ENCODE peak calls at places on chromosomes 12 and 14, in seven cellular contexts. One of them, this sample, is unnamed.

GRCh38 chr12:8628731-8629130 is 16.1 kb upstream of the AICDA start:
- DNase-seq in mesenchymal stem cell: no peak
- DNase-seq in trophoblast cell: peak
- DNase-seq in IMR-90: no peak
- DNase-seq in neuronal stem cell: no peak
- DNase-seq in H9: no peak
- DNase-seq in mesendoderm: peak
- DNase-seq in this sample: no peak

GRCh38 chr12:113236539-113237354 is 15.5 kb downstream of the TPCN1 start:
- DNase-seq in trophoblast cell: no peak
- DNase-seq in neuronal stem cell: no peak
- DNase-seq in mesenchymal stem cell: no peak
- DNase-seq in IMR-90: no peak
- DNase-seq in mesendoderm: no peak
- DNase-seq in H9: no peak
- DNase-seq in this sample: no peak

GRCh38 chr12:81872400-81872799 is 113.2 kb upstream of the PPFIA2 start:
- DNase-seq in IMR-90: no peak
- DNase-seq in H9: no peak
- DNase-seq in neuronal stem cell: no peak
- DNase-seq in trophoblast cell: no peak
- DNase-seq in mesenchymal stem cell: no peak
- DNase-seq in mesendoderm: no peak
- DNase-seq in this sample: no peak

GRCh38 chr12:130765186-130765659 is 49.1 kb upstream of the RIMBP2 start:
- DNase-seq in mesendoderm: peak
- DNase-seq in trophoblast cell: peak
- DNase-seq in H9: no peak
- DNase-seq in mesenchymal stem cell: peak
- DNase-seq in IMR-90: peak
- DNase-seq in neuronal stem cell: no peak
- DNase-seq in this sample: no peak

GRCh38 chr14:105050551-105050897 is 14.7 kb downstream of the GPR132 start:
- DNase-seq in H9: no peak
- DNase-seq in mesendoderm: no peak
- DNase-seq in trophoblast cell: no peak
- DNase-seq in neuronal stem cell: no peak
- DNase-seq in mesenchymal stem cell: peak
- DNase-seq in IMR-90: peak
- DNase-seq in this sample: no peak

GRCh38 chr12:129848921-129849320 is 54.9 kb downstream of the TMEM132D start:
- DNase-seq in H9: no peak
- DNase-seq in mesendoderm: no peak
- DNase-seq in neuronal stem cell: no peak
- DNase-seq in mesenchymal stem cell: no peak
- DNase-seq in IMR-90: no peak
- DNase-seq in trophoblast cell: no peak
- DNase-seq in this sample: no peak

GRCh38 chr12:68236421-68237059 is 10.9 kb upstream of the IL26 start:
- DNase-seq in trophoblast cell: no peak
- DNase-seq in neuronal stem cell: no peak
- DNase-seq in mesenchymal stem cell: no peak
- DNase-seq in H9: no peak
- DNase-seq in mesendoderm: no peak
- DNase-seq in IMR-90: no peak
- DNase-seq in this sample: no peak

GRCh38 chr12:109595321-109595902 is 21.8 kb downstream of the MVK start:
- DNase-seq in trophoblast cell: no peak
- DNase-seq in IMR-90: no peak
- DNase-seq in mesendoderm: no peak
- DNase-seq in mesenchymal stem cell: no peak
- DNase-seq in neuronal stem cell: no peak
- DNase-seq in H9: no peak
- DNase-seq in this sample: no peak

GRCh38 chr12:63989301-63989845 is 144.9 kb downstream of the SRGAP1 start:
- DNase-seq in neuronal stem cell: no peak
- DNase-seq in IMR-90: peak
- DNase-seq in H9: no peak
- DNase-seq in mesendoderm: no peak
- DNase-seq in mesenchymal stem cell: peak
- DNase-seq in trophoblast cell: no peak
- DNase-seq in this sample: no peak

GRCh38 chr12:46430340-46430948 is 57.9 kb upstream of the SLC38A2 start:
- DNase-seq in IMR-90: peak
- DNase-seq in H9: no peak
- DNase-seq in trophoblast cell: peak
- DNase-seq in neuronal stem cell: no peak
- DNase-seq in mesendoderm: peak
- DNase-seq in mesenchymal stem cell: peak
- DNase-seq in this sample: no peak

GRCh38 chr14:36161781-36162180 is 14.7 kb downstream of the PTCSC3 start:
- DNase-seq in neuronal stem cell: no peak
- DNase-seq in IMR-90: no peak
- DNase-seq in trophoblast cell: peak
- DNase-seq in mesenchymal stem cell: no peak
- DNase-seq in H9: peak
- DNase-seq in mesendoderm: peak
- DNase-seq in this sample: peak

GRCh38 chr12:19411234-19412221 is 27.8 kb upstream of the AEBP2 start:
- DNase-seq in neuronal stem cell: no peak
- DNase-seq in IMR-90: no peak
- DNase-seq in trophoblast cell: no peak
- DNase-seq in mesendoderm: peak
- DNase-seq in H9: peak
- DNase-seq in mesenchymal stem cell: no peak
- DNase-seq in this sample: no peak

GRCh38 chr12:108131657-108132126 is 2.6 kb downstream of the WSCD2 start:
- DNase-seq in IMR-90: no peak
- DNase-seq in trophoblast cell: no peak
- DNase-seq in neuronal stem cell: no peak
- DNase-seq in mesendoderm: no peak
- DNase-seq in H9: no peak
- DNase-seq in mesenchymal stem cell: no peak
- DNase-seq in this sample: no peak

GRCh38 chr14:83071888-83072501 is 1538.3 kb upstream of the SEL1L start:
- DNase-seq in IMR-90: peak
- DNase-seq in mesendoderm: peak
- DNase-seq in neuronal stem cell: peak
- DNase-seq in H9: no peak
- DNase-seq in mesenchymal stem cell: peak
- DNase-seq in trophoblast cell: no peak
- DNase-seq in this sample: no peak

GRCh38 chr12:64672925-64673409 is 62.7 kb downstream of the RASSF3 start:
- DNase-seq in IMR-90: peak
- DNase-seq in trophoblast cell: no peak
- DNase-seq in mesenchymal stem cell: peak
- DNase-seq in mesendoderm: no peak
- DNase-seq in neuronal stem cell: no peak
- DNase-seq in H9: no peak
- DNase-seq in this sample: no peak

GRCh38 chr12:112199136-112199535 is 73.8 kb downstream of the TRAFD1 start:
- DNase-seq in IMR-90: peak
- DNase-seq in mesenchymal stem cell: peak
- DNase-seq in neuronal stem cell: no peak
- DNase-seq in trophoblast cell: peak
- DNase-seq in mesendoderm: peak
- DNase-seq in H9: no peak
- DNase-seq in this sample: no peak

GRCh38 chr12:128387811-128388422 is 120.9 kb downstream of the TMEM132C start:
- DNase-seq in H9: peak
- DNase-seq in trophoblast cell: no peak
- DNase-seq in IMR-90: no peak
- DNase-seq in neuronal stem cell: peak
- DNase-seq in mesendoderm: peak
- DNase-seq in mesenchymal stem cell: no peak
- DNase-seq in this sample: peak

GRCh38 chr12:28536088-28536487 is 345.8 kb downstream of the CCDC91 start:
- DNase-seq in neuronal stem cell: no peak
- DNase-seq in H9: no peak
- DNase-seq in IMR-90: peak
- DNase-seq in mesendoderm: no peak
- DNase-seq in mesenchymal stem cell: peak
- DNase-seq in trophoblast cell: no peak
- DNase-seq in this sample: no peak

GRCh38 chr14:91911474-91912032 is 35.9 kb downstream of the FBLN5 start:
- DNase-seq in mesenchymal stem cell: peak
- DNase-seq in IMR-90: peak
- DNase-seq in neuronal stem cell: peak
- DNase-seq in trophoblast cell: peak
- DNase-seq in H9: peak
- DNase-seq in mesendoderm: peak
- DNase-seq in this sample: peak

GRCh38 chr12:47276253-47277070 is 196.7 kb upstream of the AMIGO2 start:
- DNase-seq in trophoblast cell: no peak
- DNase-seq in mesenchymal stem cell: peak
- DNase-seq in mesendoderm: no peak
- DNase-seq in IMR-90: peak
- DNase-seq in neuronal stem cell: no peak
- DNase-seq in H9: no peak
- DNase-seq in this sample: no peak

GRCh38 chr14:36866867-36867266 is 205.2 kb downstream of the PAX9 start:
- DNase-seq in neuronal stem cell: no peak
- DNase-seq in mesendoderm: no peak
- DNase-seq in IMR-90: no peak
- DNase-seq in trophoblast cell: no peak
- DNase-seq in H9: no peak
- DNase-seq in mesenchymal stem cell: no peak
- DNase-seq in this sample: no peak

GRCh38 chr12:85007836-85008235 is 28.2 kb downstream of the TSPAN19 start:
- DNase-seq in neuronal stem cell: no peak
- DNase-seq in H9: no peak
- DNase-seq in mesenchymal stem cell: no peak
- DNase-seq in mesendoderm: no peak
- DNase-seq in IMR-90: peak
- DNase-seq in trophoblast cell: no peak
- DNase-seq in this sample: no peak

GRCh38 chr14:103563089-103563620 is 395 bp downstream of the COA8 start:
- DNase-seq in neuronal stem cell: no peak
- DNase-seq in mesendoderm: no peak
- DNase-seq in IMR-90: no peak
- DNase-seq in H9: no peak
- DNase-seq in trophoblast cell: peak
- DNase-seq in mesenchymal stem cell: no peak
- DNase-seq in this sample: no peak

GRCh38 chr12:96399919-96400630 is at the start of gene CDK17:
- DNase-seq in mesendoderm: peak
- DNase-seq in H9: peak
- DNase-seq in IMR-90: peak
- DNase-seq in mesenchymal stem cell: peak
- DNase-seq in neuronal stem cell: peak
- DNase-seq in trophoblast cell: peak
- DNase-seq in this sample: peak

GRCh38 chr14:59699422-59699821 is 122.8 kb upstream of the CCDC175 start:
- DNase-seq in H9: no peak
- DNase-seq in IMR-90: no peak
- DNase-seq in mesendoderm: no peak
- DNase-seq in mesenchymal stem cell: no peak
- DNase-seq in neuronal stem cell: no peak
- DNase-seq in trophoblast cell: no peak
- DNase-seq in this sample: no peak

GRCh38 chr14:59695198-59695597 is 118.6 kb upstream of the CCDC175 start:
- DNase-seq in mesendoderm: no peak
- DNase-seq in neuronal stem cell: no peak
- DNase-seq in H9: no peak
- DNase-seq in IMR-90: no peak
- DNase-seq in mesenchymal stem cell: no peak
- DNase-seq in trophoblast cell: no peak
- DNase-seq in this sample: no peak

GRCh38 chr14:59704054-59704453 is 127.4 kb upstream of the CCDC175 start:
- DNase-seq in trophoblast cell: no peak
- DNase-seq in neuronal stem cell: no peak
- DNase-seq in mesendoderm: no peak
- DNase-seq in H9: no peak
- DNase-seq in mesenchymal stem cell: no peak
- DNase-seq in IMR-90: no peak
- DNase-seq in this sample: no peak

DNA sequence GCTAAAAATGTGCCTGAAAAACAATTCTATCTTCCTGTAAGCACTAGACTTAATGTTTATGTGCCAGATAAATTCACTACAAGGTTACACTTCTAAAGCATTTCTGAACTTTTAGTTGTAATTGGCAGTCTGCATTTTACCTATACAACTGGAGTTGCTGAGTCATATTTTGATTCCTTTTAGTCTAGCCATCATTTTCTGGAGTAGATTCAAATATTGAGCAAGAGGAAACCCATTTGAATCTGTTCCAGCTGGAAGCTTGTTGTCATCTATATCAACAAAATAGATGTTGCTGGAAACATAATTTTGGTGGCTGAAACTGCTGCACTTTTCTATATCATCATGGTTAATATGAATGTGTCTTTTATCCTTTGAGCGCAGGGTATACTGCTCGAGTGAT is 122.2 kb upstream of the CCDC175 start:
- DNase-seq in H9: no peak
- DNase-seq in trophoblast cell: no peak
- DNase-seq in mesenchymal stem cell: no peak
- DNase-seq in IMR-90: no peak
- DNase-seq in neuronal stem cell: no peak
- DNase-seq in mesendoderm: no peak
- DNase-seq in this sample: no peak
- H3K23ac ChIP-seq in H9: no peak
- H3K23ac ChIP-seq in trophoblast cell: no peak
- H3K23ac ChIP-seq in mesenchymal stem cell: no peak
- H3K23ac ChIP-seq in IMR-90: no peak
- H3K23ac ChIP-seq in neuronal stem cell: no peak
- H3K23ac ChIP-seq in mesendoderm: no peak
- H3K23ac ChIP-seq in this sample: no peak

GRCh38 chr14:49446801-49447200 is 139.4 kb downstream of the RPS29 start:
- DNase-seq in H9: no peak
- DNase-seq in IMR-90: no peak
- DNase-seq in mesenchymal stem cell: no peak
- DNase-seq in mesendoderm: no peak
- DNase-seq in trophoblast cell: no peak
- DNase-seq in neuronal stem cell: no peak
- DNase-seq in this sample: no peak
- H3K18ac ChIP-seq in H9: no peak
- H3K18ac ChIP-seq in IMR-90: no peak
- H3K18ac ChIP-seq in mesenchymal stem cell: no peak
- H3K18ac ChIP-seq in mesendoderm: no peak
- H3K18ac ChIP-seq in trophoblast cell: no peak
- H3K18ac ChIP-seq in neuronal stem cell: no peak
- H3K18ac ChIP-seq in this sample: no peak

GRCh38 chr14:69480136-69480535 is 4.4 kb upstream of the PLEKHD1 start:
- DNase-seq in IMR-90: no peak
- DNase-seq in H9: no peak
- DNase-seq in neuronal stem cell: no peak
- DNase-seq in trophoblast cell: no peak
- DNase-seq in mesendoderm: no peak
- DNase-seq in mesenchymal stem cell: no peak
- DNase-seq in this sample: no peak
- H3K23ac ChIP-seq in IMR-90: no peak
- H3K23ac ChIP-seq in H9: no peak
- H3K23ac ChIP-seq in neuronal stem cell: no peak
- H3K23ac ChIP-seq in trophoblast cell: no peak
- H3K23ac ChIP-seq in mesendoderm: no peak
- H3K23ac ChIP-seq in mesenchymal stem cell: no peak
- H3K23ac ChIP-seq in this sample: no peak

DNA sequence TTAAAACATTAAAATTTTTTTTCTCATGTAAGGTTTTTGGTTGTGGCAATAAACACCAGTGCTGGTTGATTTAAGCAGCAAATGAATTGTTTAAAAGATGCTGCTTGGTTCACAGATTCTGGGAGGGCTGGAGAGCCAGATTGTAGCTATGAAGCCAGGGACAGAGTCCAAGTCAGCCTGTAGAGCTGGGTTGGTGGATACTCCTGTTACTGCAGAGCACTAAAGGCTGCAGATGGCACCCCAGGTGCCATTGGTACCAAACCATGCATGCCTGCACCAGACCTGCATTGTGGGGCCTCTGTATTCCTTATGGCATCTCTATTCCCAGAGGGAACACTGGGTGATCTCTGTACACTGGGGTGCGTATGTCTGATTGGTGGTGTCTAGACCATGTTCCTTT is 113.3 kb downstream of the SNAPC1 start:
- DNase-seq in mesendoderm: no peak
- DNase-seq in trophoblast cell: no peak
- DNase-seq in neuronal stem cell: no peak
- DNase-seq in H9: no peak
- DNase-seq in mesenchymal stem cell: no peak
- DNase-seq in IMR-90: no peak
- DNase-seq in this sample: no peak
- H3K18ac ChIP-seq in mesendoderm: no peak
- H3K18ac ChIP-seq in trophoblast cell: no peak
- H3K18ac ChIP-seq in neuronal stem cell: no peak
- H3K18ac ChIP-seq in H9: no peak
- H3K18ac ChIP-seq in mesenchymal stem cell: no peak
- H3K18ac ChIP-seq in IMR-90: no peak
- H3K18ac ChIP-seq in this sample: no peak

This sample was measured in H1.